ENCODE peak calls at places on chromosomes 13 and 19, in six cellular contexts. One of them, this sample, is unnamed.

GRCh38 chr19:4066176-4066606 is 508 bp downstream of the ZBTB7A start:
- DNase-seq in stromal cell of bone marrow: no peak
- DNase-seq in activated T-cell treated with anti-CD3 and anti-CD28 coated beads, Interleukin-2, amount 50 U/mL, for 72 hours: peak; percentile 49
- DNase-seq in PC-3: no peak
- DNase-seq in GDM1: no peak
- DNase-seq in stimulated activated CD8-positive, alpha-beta memory T cell treated with anti-CD3 and anti-CD28 coated beads, Interleukin-15, amount 100 ng/mL, for 4 hours: no peak
- DNase-seq in this sample: no peak

GRCh38 chr13:38990693-38991092 is at the start of gene STOML3:
- DNase-seq in stromal cell of bone marrow: no peak
- DNase-seq in activated T-cell treated with anti-CD3 and anti-CD28 coated beads, Interleukin-2, amount 50 U/mL, for 72 hours: no peak
- DNase-seq in PC-3: no peak
- DNase-seq in GDM1: no peak
- DNase-seq in stimulated activated CD8-positive, alpha-beta memory T cell treated with anti-CD3 and anti-CD28 coated beads, Interleukin-15, amount 100 ng/mL, for 4 hours: no peak
- DNase-seq in this sample: no peak

GRCh38 chr13:81745391-81745790 is 1404.5 kb upstream of the SPRY2 start:
- DNase-seq in stromal cell of bone marrow: no peak
- DNase-seq in activated T-cell treated with anti-CD3 and anti-CD28 coated beads, Interleukin-2, amount 50 U/mL, for 72 hours: no peak
- DNase-seq in PC-3: no peak
- DNase-seq in GDM1: no peak
- DNase-seq in stimulated activated CD8-positive, alpha-beta memory T cell treated with anti-CD3 and anti-CD28 coated beads, Interleukin-15, amount 100 ng/mL, for 4 hours: no peak
- DNase-seq in this sample: no peak

GRCh38 chr19:41694196-41694595 is 6.1 kb upstream of the CEACAM7 start:
- DNase-seq in stromal cell of bone marrow: no peak
- DNase-seq in activated T-cell treated with anti-CD3 and anti-CD28 coated beads, Interleukin-2, amount 50 U/mL, for 72 hours: no peak
- DNase-seq in PC-3: no peak
- DNase-seq in GDM1: no peak
- DNase-seq in stimulated activated CD8-positive, alpha-beta memory T cell treated with anti-CD3 and anti-CD28 coated beads, Interleukin-15, amount 100 ng/mL, for 4 hours: no peak
- DNase-seq in this sample: no peak

GRCh38 chr19:46579286-46579944 is 21.7 kb upstream of the CALM3 start:
- DNase-seq in stromal cell of bone marrow: no peak
- DNase-seq in activated T-cell treated with anti-CD3 and anti-CD28 coated beads, Interleukin-2, amount 50 U/mL, for 72 hours: peak; percentile 57
- DNase-seq in PC-3: peak; percentile 8
- DNase-seq in GDM1: peak; percentile 27
- DNase-seq in stimulated activated CD8-positive, alpha-beta memory T cell treated with anti-CD3 and anti-CD28 coated beads, Interleukin-15, amount 100 ng/mL, for 4 hours: no peak
- DNase-seq in this sample: peak; percentile 27

GRCh38 chr19:38564981-38565685 is 52.6 kb downstream of the MAP4K1 start:
- DNase-seq in stromal cell of bone marrow: no peak
- DNase-seq in activated T-cell treated with anti-CD3 and anti-CD28 coated beads, Interleukin-2, amount 50 U/mL, for 72 hours: peak; percentile 40
- DNase-seq in PC-3: no peak
- DNase-seq in GDM1: no peak
- DNase-seq in stimulated activated CD8-positive, alpha-beta memory T cell treated with anti-CD3 and anti-CD28 coated beads, Interleukin-15, amount 100 ng/mL, for 4 hours: no peak
- DNase-seq in this sample: no peak

GRCh38 chr19:16198363-16198636 is 589 bp downstream of the AP1M1 start:
- DNase-seq in stromal cell of bone marrow: no peak
- DNase-seq in activated T-cell treated with anti-CD3 and anti-CD28 coated beads, Interleukin-2, amount 50 U/mL, for 72 hours: no peak
- DNase-seq in PC-3: no peak
- DNase-seq in GDM1: no peak
- DNase-seq in stimulated activated CD8-positive, alpha-beta memory T cell treated with anti-CD3 and anti-CD28 coated beads, Interleukin-15, amount 100 ng/mL, for 4 hours: no peak
- DNase-seq in this sample: no peak

GRCh38 chr13:53562419-53562818 is 533.8 kb downstream of the OLFM4 start:
- DNase-seq in stromal cell of bone marrow: no peak
- DNase-seq in activated T-cell treated with anti-CD3 and anti-CD28 coated beads, Interleukin-2, amount 50 U/mL, for 72 hours: no peak
- DNase-seq in PC-3: no peak
- DNase-seq in GDM1: no peak
- DNase-seq in stimulated activated CD8-positive, alpha-beta memory T cell treated with anti-CD3 and anti-CD28 coated beads, Interleukin-15, amount 100 ng/mL, for 4 hours: no peak
- DNase-seq in this sample: no peak

GRCh38 chr13:94090773-94091172 is 388.7 kb downstream of the DCT start:
- DNase-seq in stromal cell of bone marrow: no peak
- DNase-seq in activated T-cell treated with anti-CD3 and anti-CD28 coated beads, Interleukin-2, amount 50 U/mL, for 72 hours: no peak
- DNase-seq in PC-3: no peak
- DNase-seq in GDM1: no peak
- DNase-seq in stimulated activated CD8-positive, alpha-beta memory T cell treated with anti-CD3 and anti-CD28 coated beads, Interleukin-15, amount 100 ng/mL, for 4 hours: no peak
- DNase-seq in this sample: no peak

GRCh38 chr19:42553292-42554045 is 25.2 kb upstream of the CEACAM1 start:
- DNase-seq in stromal cell of bone marrow: peak; percentile 42
- DNase-seq in activated T-cell treated with anti-CD3 and anti-CD28 coated beads, Interleukin-2, amount 50 U/mL, for 72 hours: no peak
- DNase-seq in PC-3: peak; percentile 38
- DNase-seq in GDM1: peak; percentile 72
- DNase-seq in stimulated activated CD8-positive, alpha-beta memory T cell treated with anti-CD3 and anti-CD28 coated beads, Interleukin-15, amount 100 ng/mL, for 4 hours: no peak
- DNase-seq in this sample: peak; percentile 81

GRCh38 chr19:53432088-53432661 is 391 bp downstream of the ZNF761 start:
- DNase-seq in stromal cell of bone marrow: peak; percentile 9
- DNase-seq in activated T-cell treated with anti-CD3 and anti-CD28 coated beads, Interleukin-2, amount 50 U/mL, for 72 hours: no peak
- DNase-seq in PC-3: peak; percentile 9
- DNase-seq in GDM1: no peak
- DNase-seq in stimulated activated CD8-positive, alpha-beta memory T cell treated with anti-CD3 and anti-CD28 coated beads, Interleukin-15, amount 100 ng/mL, for 4 hours: no peak
- DNase-seq in this sample: peak; percentile 20

GRCh38 chr13:110276553-110276950 is 30.4 kb downstream of the COL4A1 start:
- DNase-seq in stromal cell of bone marrow: no peak
- DNase-seq in activated T-cell treated with anti-CD3 and anti-CD28 coated beads, Interleukin-2, amount 50 U/mL, for 72 hours: no peak
- DNase-seq in PC-3: no peak
- DNase-seq in GDM1: no peak
- DNase-seq in stimulated activated CD8-positive, alpha-beta memory T cell treated with anti-CD3 and anti-CD28 coated beads, Interleukin-15, amount 100 ng/mL, for 4 hours: no peak
- DNase-seq in this sample: no peak

GRCh38 chr13:63948045-63948444 is 2532.4 kb upstream of the PCDH20 start:
- DNase-seq in stromal cell of bone marrow: no peak
- DNase-seq in activated T-cell treated with anti-CD3 and anti-CD28 coated beads, Interleukin-2, amount 50 U/mL, for 72 hours: no peak
- DNase-seq in PC-3: no peak
- DNase-seq in GDM1: no peak
- DNase-seq in stimulated activated CD8-positive, alpha-beta memory T cell treated with anti-CD3 and anti-CD28 coated beads, Interleukin-15, amount 100 ng/mL, for 4 hours: no peak
- DNase-seq in this sample: no peak

GRCh38 chr19:29478578-29479565 is 46.9 kb upstream of the VSTM2B start:
- DNase-seq in stromal cell of bone marrow: no peak
- DNase-seq in activated T-cell treated with anti-CD3 and anti-CD28 coated beads, Interleukin-2, amount 50 U/mL, for 72 hours: no peak
- DNase-seq in PC-3: no peak
- DNase-seq in GDM1: no peak
- DNase-seq in stimulated activated CD8-positive, alpha-beta memory T cell treated with anti-CD3 and anti-CD28 coated beads, Interleukin-15, amount 100 ng/mL, for 4 hours: no peak
- DNase-seq in this sample: no peak

GRCh38 chr13:110950356-110950755 is 35.5 kb upstream of the ANKRD10 start:
- DNase-seq in stromal cell of bone marrow: no peak
- DNase-seq in activated T-cell treated with anti-CD3 and anti-CD28 coated beads, Interleukin-2, amount 50 U/mL, for 72 hours: no peak
- DNase-seq in PC-3: no peak
- DNase-seq in GDM1: no peak
- DNase-seq in stimulated activated CD8-positive, alpha-beta memory T cell treated with anti-CD3 and anti-CD28 coated beads, Interleukin-15, amount 100 ng/mL, for 4 hours: no peak
- DNase-seq in this sample: no peak

GRCh38 chr13:21232196-21232595 is 55.7 kb downstream of the MRPL57 start:
- DNase-seq in stromal cell of bone marrow: peak; percentile 78
- DNase-seq in activated T-cell treated with anti-CD3 and anti-CD28 coated beads, Interleukin-2, amount 50 U/mL, for 72 hours: no peak
- DNase-seq in PC-3: no peak
- DNase-seq in GDM1: no peak
- DNase-seq in stimulated activated CD8-positive, alpha-beta memory T cell treated with anti-CD3 and anti-CD28 coated beads, Interleukin-15, amount 100 ng/mL, for 4 hours: no peak
- DNase-seq in this sample: no peak

GRCh38 chr19:28018499-28018898 is 1194.5 kb downstream of the UQCRFS1 start:
- DNase-seq in stromal cell of bone marrow: no peak
- DNase-seq in activated T-cell treated with anti-CD3 and anti-CD28 coated beads, Interleukin-2, amount 50 U/mL, for 72 hours: no peak
- DNase-seq in PC-3: no peak
- DNase-seq in GDM1: no peak
- DNase-seq in stimulated activated CD8-positive, alpha-beta memory T cell treated with anti-CD3 and anti-CD28 coated beads, Interleukin-15, amount 100 ng/mL, for 4 hours: no peak
- DNase-seq in this sample: no peak

GRCh38 chr19:47232422-47233211 is 1.6 kb upstream of the BBC3 start:
- DNase-seq in stromal cell of bone marrow: peak; percentile 76
- DNase-seq in activated T-cell treated with anti-CD3 and anti-CD28 coated beads, Interleukin-2, amount 50 U/mL, for 72 hours: peak; percentile 44
- DNase-seq in PC-3: peak; percentile 45
- DNase-seq in GDM1: peak; percentile 32
- DNase-seq in stimulated activated CD8-positive, alpha-beta memory T cell treated with anti-CD3 and anti-CD28 coated beads, Interleukin-15, amount 100 ng/mL, for 4 hours: no peak
- DNase-seq in this sample: no peak

GRCh38 chr19:52034051-52034728 is 6.0 kb upstream of the ZNF614 start:
- DNase-seq in stromal cell of bone marrow: no peak
- DNase-seq in activated T-cell treated with anti-CD3 and anti-CD28 coated beads, Interleukin-2, amount 50 U/mL, for 72 hours: no peak
- DNase-seq in PC-3: no peak
- DNase-seq in GDM1: no peak
- DNase-seq in stimulated activated CD8-positive, alpha-beta memory T cell treated with anti-CD3 and anti-CD28 coated beads, Interleukin-15, amount 100 ng/mL, for 4 hours: no peak
- DNase-seq in this sample: no peak

GRCh38 chr19:16920816-16921529 is 32.2 kb downstream of the F2RL3 start:
- DNase-seq in stromal cell of bone marrow: peak; percentile 44
- DNase-seq in activated T-cell treated with anti-CD3 and anti-CD28 coated beads, Interleukin-2, amount 50 U/mL, for 72 hours: no peak
- DNase-seq in PC-3: peak; percentile 90
- DNase-seq in GDM1: no peak
- DNase-seq in stimulated activated CD8-positive, alpha-beta memory T cell treated with anti-CD3 and anti-CD28 coated beads, Interleukin-15, amount 100 ng/mL, for 4 hours: no peak
- DNase-seq in this sample: no peak

This sample was measured in HL-60.